ENCODE peak calls at places on chromosomes 16 and 17, in eight cellular contexts. Q is left ventricle myocardium inferior; W is cardiac muscle cell; E is pancreas; Y is AG10803; M is effector memory CD4-positive, alpha-beta T cell; R is cardiac fibroblast; G is mesendoderm. C is an unnamed sample.

GRCh38 chr16:90008708-90009145 is 10.5 kb downstream of the DBNDD1 start:
- DNase-seq in Q (no peak), W (no peak), E (no peak), Y (no peak), M (peak; percentile 15), R (no peak), G (no peak), C (no peak)

GRCh38 chr17:76539631-76540271 is at the start of gene PRCD:
- DNase-seq in Q (peak; percentile 17), W (no peak), E (no peak), Y (no peak), M (no peak), R (no peak), G (peak; percentile 71), C (no peak)

GRCh38 chr16:11635127-11635652 is 33.1 kb upstream of the SNN start:
- DNase-seq in Q (no peak), W (no peak), E (no peak), Y (no peak), M (no peak), R (no peak), G (no peak), C (no peak)

GRCh38 chr16:28161626-28162025 is 50.1 kb downstream of the XPO6 start:
- DNase-seq in Q (no peak), W (no peak), E (no peak), Y (peak; percentile 22), M (no peak), R (peak; percentile 37), G (no peak), C (no peak)

GRCh38 chr17:34314279-34314678 is 5.0 kb upstream of the CCL8 start:
- DNase-seq in Q (no peak), W (no peak), E (no peak), Y (peak; percentile 92), M (no peak), R (peak; percentile 95), G (no peak), C (peak; percentile 66)

GRCh38 chr16:53123753-53124152 is 69.0 kb downstream of the CHD9 start:
- DNase-seq in Q (no peak), W (no peak), E (no peak), Y (peak; percentile 68), M (no peak), R (peak; percentile 59), G (no peak), C (no peak)

GRCh38 chr16:31093132-31093703 is 1.4 kb downstream of the VKORC1 start:
- DNase-seq in Q (no peak), W (peak; percentile 10), E (peak; percentile 54), Y (peak; percentile 31), M (no peak), R (peak; percentile 27), G (peak; percentile 74), C (no peak)

GRCh38 chr16:2044541-2044940 is 3.1 kb downstream of the NTHL1 start:
- DNase-seq in Q (no peak), W (no peak), E (peak; percentile 34), Y (no peak), M (no peak), R (no peak), G (no peak), C (no peak)

GRCh38 chr16:86498661-86499493 is 11.4 kb upstream of the FOXF1 start:
- DNase-seq in Q (no peak), W (no peak), E (no peak), Y (peak; percentile 37), M (no peak), R (peak; percentile 53), G (no peak), C (no peak)
- H3K4me3 ChIP-seq in Q (no peak overlapping the region), W (no peak overlapping the region), E (no peak overlapping the region), Y (no peak overlapping the region), M (no peak overlapping the region), R (no peak overlapping the region), G (no peak overlapping the region), C (no peak overlapping the region)

GRCh38 chr17:62630365-62631085 is 3.1 kb downstream of the MRC2 start:
- DNase-seq in Q (no peak), W (no peak), E (no peak), Y (no peak), M (no peak), R (no peak), G (no peak), C (no peak)
- H3K4me3 ChIP-seq in Q (peak overlapping the region; percentile 68), W (no peak overlapping the region), E (no peak overlapping the region), Y (peak overlapping the region; percentile 71), M (no peak overlapping the region), R (peak overlapping the region; percentile 5), G (no peak overlapping the region), C (peak overlapping the region; percentile 75)

GRCh38 chr17:72121164-72122001 is 563 bp downstream of the SOX9 start:
- DNase-seq in Q (peak; percentile 36), W (peak; percentile 64), E (peak; percentile 58), Y (peak; percentile 50), M (no peak), R (peak; percentile 72), G (peak; percentile 63), C (no peak)
- H3K4me3 ChIP-seq in Q (peak overlapping the region; percentile 81), W (peak overlapping the region; percentile 40), E (peak overlapping the region; percentile 40), Y (peak overlapping the region; percentile 85), M (no peak overlapping the region), R (peak overlapping the region; percentile 79), G (peak overlapping the region; percentile 30), C (peak overlapping the region; percentile 73)

GRCh38 chr17:48609754-48610281 is 999 bp downstream of the HOXB7 start:
- DNase-seq in Q (no peak), W (no peak), E (no peak), Y (no peak), M (no peak), R (no peak), G (no peak), C (no peak)

GRCh38 chr17:48610282-48611211 is at the start of gene HOXB7:
- DNase-seq in Q (peak; percentile 52), W (peak; percentile 45), E (no peak), Y (peak; percentile 64), M (no peak), R (no peak), G (no peak), C (no peak)

GRCh38 chr17:48611681-48612455 is 1.1 kb upstream of the HOXB7 start:
- DNase-seq in Q (no peak), W (no peak), E (no peak), Y (no peak), M (no peak), R (no peak), G (no peak), C (no peak)

GRCh38 chr17:48612456-48612853 is 1.6 kb upstream of the HOXB7 start:
- DNase-seq in Q (no peak), W (no peak), E (no peak), Y (no peak), M (no peak), R (no peak), G (no peak), C (no peak)

DNA sequence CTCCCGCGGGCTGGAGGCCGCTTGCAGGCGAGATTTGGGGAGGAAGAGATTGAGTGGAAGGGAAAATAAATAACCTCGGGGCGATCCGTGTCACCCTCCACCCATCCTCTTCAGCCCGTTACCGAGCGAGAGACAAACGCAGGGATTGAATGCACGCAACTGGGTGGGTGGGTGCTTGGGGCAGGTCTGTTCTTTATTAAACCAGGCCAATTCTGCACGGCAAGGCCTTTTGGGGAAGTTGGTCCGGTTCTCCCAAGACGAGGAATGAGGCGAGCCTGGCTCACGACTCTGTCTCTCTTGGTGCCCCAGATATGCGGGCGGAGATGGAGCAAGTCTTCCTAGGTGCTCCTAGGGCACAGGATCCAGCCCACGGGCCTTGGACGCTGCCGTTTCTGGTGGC is 396 bp upstream of the HOXB7 start:
- DNase-seq in Q (no peak), W (no peak), E (no peak), Y (no peak), M (no peak), R (no peak), G (no peak), C (no peak)
- H3K4me3 ChIP-seq in Q (peak overlapping the region; percentile 63), W (peak overlapping the region; percentile 41), E (no peak overlapping the region), Y (peak overlapping the region; percentile 67), M (peak overlapping the region; percentile 60), R (no peak overlapping the region), G (no peak overlapping the region), C (peak overlapping the region; percentile 53)

GRCh38 chr16:88753600-88753999 is 31.4 kb downstream of the PIEZO1 start:
- DNase-seq in Q (no peak), W (no peak), E (no peak), Y (no peak), M (no peak), R (no peak), G (no peak), C (no peak)

GRCh38 chr16:88755745-88756443 is 29.1 kb downstream of the PIEZO1 start:
- DNase-seq in Q (no peak), W (no peak), E (no peak), Y (no peak), M (no peak), R (no peak), G (no peak), C (no peak)

GRCh38 chr16:88753191-88753590 is 31.8 kb downstream of the PIEZO1 start:
- DNase-seq in Q (no peak), W (no peak), E (no peak), Y (no peak), M (no peak), R (no peak), G (no peak), C (no peak)

GRCh38 chr16:88754109-88754911 is 30.7 kb downstream of the PIEZO1 start:
- DNase-seq in Q (no peak), W (no peak), E (no peak), Y (no peak), M (no peak), R (no peak), G (no peak), C (no peak)

GRCh38 chr16:88754912-88755744 is 29.9 kb downstream of the PIEZO1 start:
- DNase-seq in Q (no peak), W (no peak), E (no peak), Y (peak; percentile 60), M (no peak), R (peak; percentile 44), G (no peak), C (no peak)
- H3K4me3 ChIP-seq in Q (no peak overlapping the region), W (no peak overlapping the region), E (no peak overlapping the region), Y (no peak overlapping the region), M (no peak overlapping the region), R (no peak overlapping the region), G (no peak overlapping the region), C (no peak overlapping the region)

GRCh38 chr17:3959921-3960601 is 4.2 kb downstream of the ATP2A3 start:
- DNase-seq in Q (no peak), W (no peak), E (no peak), Y (no peak), M (no peak), R (no peak), G (no peak), C (no peak)
- H3K4me3 ChIP-seq in Q (no peak overlapping the region), W (no peak overlapping the region), E (no peak overlapping the region), Y (no peak overlapping the region), M (no peak overlapping the region), R (no peak overlapping the region), G (no peak overlapping the region), C (no peak overlapping the region)

C was measured in skeletal muscle cell.